ENCODE peak calls at places on chromosomes 4 and X, in six cellular contexts. Y is suprapubic skin; F is HEK293T; D is GM10248; N is activated T-helper 1 cell treated with anti-CD3 and anti-CD28 coated beads, Interleukin-12 subunit alpha, Interleukin-12 subunit beta, Interleukin-2, Interleukin-4 antibody, amounts not matched to agents 30 ng/mL and 10 ng/mL and 1 ng/mL, durations not matched to agents 14 hours and 24 hours and 36 hours; A is fibroblast of pulmonary artery. C is an unnamed sample.
A peak's percentile ranks its signal among the peaks of the same experiment; 100 is the strongest.

GRCh38 chrX:17788439-17788838 is 51.1 kb downstream of the SCML1 start:
- DNase-seq in A (peak; percentile 29), F (peak; percentile 80), N (no peak), D (peak; percentile 63), Y (no peak), C (peak; percentile 73)

GRCh38 chrX:41824551-41824950 is 98.8 kb downstream of the CASK start:
- DNase-seq in A (peak; percentile 36), D (no peak), F (peak; percentile 7), Y (no peak), N (no peak), C (peak; percentile 29)

GRCh38 chrX:138748480-138748879 is 37.0 kb upstream of the FGF13 start:
- DNase-seq in N (no peak), F (no peak), Y (no peak), A (peak; percentile 3), D (no peak), C (no peak)

GRCh38 chr4:182916483-182917181 is 554 bp downstream of the DCTD start:
- DNase-seq in Y (no peak), F (peak; percentile 34), N (peak; percentile 12), D (no peak), A (peak; percentile 77), C (peak; percentile 77)

GRCh38 chr4:142563682-142564291 is 282.3 kb downstream of the INPP4B start:
- DNase-seq in D (no peak), N (no peak), A (peak; percentile 7), Y (no peak), F (no peak), C (no peak)

GRCh38 chr4:102405706-102406510 is 60.6 kb upstream of the SLC39A8 start:
- DNase-seq in N (no peak), Y (no peak), A (no peak), D (no peak), F (peak; percentile 19), C (no peak)

GRCh38 chrX:130726661-130727060 is 176.3 kb downstream of the ENOX2 start:
- DNase-seq in F (no peak), N (no peak), A (peak; percentile 56), Y (no peak), D (no peak), C (no peak)

GRCh38 chr4:173571620-173572019 is 41.6 kb upstream of the HAND2 start:
- DNase-seq in D (no peak), F (no peak), Y (no peak), A (no peak), N (no peak), C (no peak)

GRCh38 chrX:118025193-118025592 is 91.4 kb downstream of the KLHL13 start:
- DNase-seq in F (no peak), Y (no peak), A (no peak), N (no peak), D (no peak), C (peak; percentile 9)

GRCh38 chr4:1851575-1852415 is 4.2 kb downstream of the LETM1 start:
- DNase-seq in D (no peak), A (no peak), F (no peak), N (no peak), Y (no peak), C (no peak)

GRCh38 chr4:153223935-153224334 is 19.7 kb downstream of the TRIM2 start:
- DNase-seq in N (no peak), F (no peak), D (no peak), A (peak; percentile 46), Y (no peak), C (no peak)

GRCh38 chrX:48971325-48972213 is at the start of gene KCND1:
- DNase-seq in Y (no peak), A (peak; percentile 68), D (no peak), F (no peak), N (no peak), C (peak; percentile 24)

GRCh38 chr4:165864228-165864627 is 8.8 kb upstream of the TLL1 start:
- DNase-seq in F (no peak), D (no peak), A (peak; percentile 15), Y (no peak), N (no peak), C (no peak)

GRCh38 chr4:81743731-81744465 is 272.2 kb upstream of the RASGEF1B start:
- DNase-seq in F (no peak), Y (no peak), D (no peak), N (no peak), A (no peak), C (no peak)

GRCh38 chr4:83516042-83516772 is 19.7 kb upstream of the GPAT3 start:
- DNase-seq in F (no peak), N (no peak), D (no peak), Y (no peak), A (peak; percentile 32), C (peak; percentile 35)

GRCh38 chr4:186792994-186793393 is 69.3 kb upstream of the FAT1 start:
- DNase-seq in D (no peak), N (no peak), Y (no peak), F (no peak), A (peak; percentile 40), C (peak; percentile 55)

C was measured in AG08396.